ENCODE peak calls at places on chromosome 17, in four cellular contexts. T is GM12878, P is HepG2, C is WTC11. O is an unnamed sample.

GRCh38 chr17:79647456-79647915 is 36.6 kb upstream of the RBFOX3 start:
- DNase-seq in T (no peak), P (no peak), C (no peak), O (no peak)

GRCh38 chr17:61904094-61904710 is 23.6 kb downstream of the INTS2 start:
- DNase-seq in P (no peak), C (no peak), T (peak), O (no peak)

GRCh38 chr17:59521465-59522126 is 43.8 kb upstream of the DHX40 start:
- DNase-seq in T (peak), C (peak), P (peak), O (peak)

GRCh38 chr17:34423978-34424813 is 61.2 kb upstream of the CCL1 start:
- DNase-seq in T (no peak), C (peak), P (no peak), O (no peak)

GRCh38 chr17:8041980-8042379 is 3.1 kb downstream of the ALOX15B start:
- DNase-seq in P (no peak), C (no peak), T (no peak), O (no peak)

GRCh38 chr17:42744806-42745617 is at the start of gene EZH1:
- DNase-seq in T (peak), P (peak), C (peak), O (peak)

GRCh38 chr17:62824290-62825135 is 16.4 kb upstream of the MARCHF10 start:
- DNase-seq in T (no peak), C (no peak), P (peak), O (no peak)

GRCh38 chr17:81999587-81999974 is 22.2 kb downstream of the ASPSCR1 start:
- DNase-seq in P (peak), T (no peak), C (no peak), O (no peak)

GRCh38 chr17:16322636-16323035 is 30.6 kb downstream of the CENPV start:
- DNase-seq in P (no peak), C (no peak), T (no peak), O (no peak)

GRCh38 chr17:68768804-68769203 is 167.6 kb upstream of the FAM20A start:
- DNase-seq in T (no peak), P (no peak), C (no peak), O (no peak)

GRCh38 chr17:49290690-49291326 is 60.2 kb upstream of the PHOSPHO1 start:
- DNase-seq in T (no peak), P (peak), C (no peak), O (peak)

GRCh38 chr17:28528329-28529011 is 22.3 kb downstream of the FOXN1 start:
- DNase-seq in P (no peak), C (no peak), T (no peak), O (peak)

GRCh38 chr17:19271751-19272357 is 34.7 kb downstream of the EPN2 start:
- DNase-seq in T (no peak), C (no peak), P (no peak), O (no peak)

GRCh38 chr17:28827672-28828071 is 14.9 kb downstream of the FAM222B start:
- DNase-seq in C (no peak), T (no peak), P (no peak), O (peak)

GRCh38 chr17:73359987-73360410 is 48.2 kb upstream of the CDC42EP4 start:
- DNase-seq in C (peak), T (no peak), P (peak), O (no peak)

GRCh38 chr17:64641499-64641898 is 20.6 kb downstream of the SMURF2 start:
- DNase-seq in T (no peak), C (no peak), P (no peak), O (peak)

GRCh38 chr17:79220715-79221291 is 146.2 kb downstream of the ENGASE start:
- DNase-seq in C (peak), T (no peak), P (no peak), O (peak)

GRCh38 chr17:79095345-79096055 is 20.9 kb downstream of the ENGASE start:
- DNase-seq in P (no peak), C (no peak), T (no peak), O (no peak)

GRCh38 chr17:19301274-19301946 is 61.1 kb downstream of the B9D1 start:
- DNase-seq in P (no peak), C (no peak), T (no peak), O (no peak)

GRCh38 chr17:78129385-78130079 is 977 bp upstream of the TMC6 start:
- DNase-seq in T (no peak), P (no peak), C (no peak), O (no peak)

GRCh38 chr17:52181842-52182241 is 23.3 kb upstream of the CA10 start:
- DNase-seq in C (no peak), T (no peak), P (no peak), O (no peak)

GRCh38 chr17:49469831-49470568 is 25.1 kb upstream of the NGFR start:
- DNase-seq in T (no peak), P (no peak), C (peak), O (no peak)

GRCh38 chr17:81733507-81734404 is 21.7 kb downstream of the SLC25A10 start:
- DNase-seq in C (peak), T (no peak), P (peak), O (peak)

GRCh38 chr17:36722121-36722902 is 120.9 kb downstream of the MRM1 start:
- DNase-seq in P (no peak), C (peak), T (no peak), O (peak)

GRCh38 chr17:15951368-15952047 is 6.6 kb downstream of the ADORA2B start:
- DNase-seq in P (no peak), T (no peak), C (no peak), O (no peak)

GRCh38 chr17:31095239-31096105 is 695 bp downstream of the NF1 start:
- DNase-seq in T (no peak), P (peak), C (peak), O (peak)

GRCh38 chr17:75778861-75779249 is 5.8 kb upstream of the UNK start:
- DNase-seq in T (no peak), C (peak), P (peak), O (no peak)

GRCh38 chr17:31843382-31843780 is 15.7 kb downstream of the COPRS start:
- DNase-seq in C (no peak), T (no peak), P (no peak), O (no peak)

GRCh38 chr17:34579017-34579946 is at the start of gene TMEM132E:
- DNase-seq in P (no peak), T (no peak), C (peak), O (no peak)

GRCh38 chr17:310111-311010 is 42.2 kb downstream of the RPH3AL start:
- DNase-seq in P (no peak), T (no peak), C (no peak), O (no peak)

GRCh38 chr17:311119-311848 is 41.3 kb downstream of the RPH3AL start:
- DNase-seq in T (no peak), C (no peak), P (no peak), O (no peak)

GRCh38 chr17:307295-307691 is 45.3 kb downstream of the RPH3AL start:
- DNase-seq in P (no peak), T (no peak), C (no peak), O (no peak)

GRCh38 chr17:307741-308507 is 44.7 kb downstream of the RPH3AL start:
- DNase-seq in P (no peak), C (no peak), T (no peak), O (no peak)

GRCh38 chr17:309361-309888 is 43.2 kb downstream of the RPH3AL start:
- DNase-seq in C (peak), T (no peak), P (peak), O (peak)
- TF ChIP-seq CBFB in C (no peak), T (no peak), P (no peak), O (no peak)

DNA sequence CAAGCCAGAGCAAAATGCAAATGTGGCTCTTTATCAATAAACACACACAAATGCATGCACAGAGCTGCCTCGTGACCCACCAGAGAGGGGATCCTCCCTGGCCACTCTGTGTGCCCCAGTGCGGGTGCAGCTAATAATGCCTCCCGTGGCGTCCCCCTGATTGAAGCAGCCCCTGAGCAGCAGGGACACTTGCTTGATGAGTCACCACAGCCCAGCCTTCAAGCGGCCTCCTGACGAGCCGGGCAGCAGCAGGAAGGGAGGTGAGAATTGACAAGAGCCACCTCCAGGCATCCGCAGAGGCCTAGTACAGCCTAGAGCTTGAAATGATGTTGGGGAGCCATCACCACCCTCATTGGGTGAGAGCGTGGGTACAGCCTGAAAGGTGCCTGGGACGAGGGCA is 143.8 kb downstream of the CCDC182 start:
- DNase-seq in P (no peak), C (no peak), T (no peak), O (no peak)
- TF ChIP-seq CBFB in P (no peak), C (no peak), T (no peak), O (no peak)

GRCh38 chr17:39968731-39969130 is 5.9 kb downstream of the GSDMA start:
- DNase-seq in P (no peak), C (no peak), T (no peak), O (no peak)

GRCh38 chr17:39969375-39969774 is 6.6 kb downstream of the GSDMA start:
- DNase-seq in C (no peak), P (no peak), T (no peak), O (no peak)

GRCh38 chr17:39972271-39972670 is 8.3 kb upstream of the PSMD3 start:
- DNase-seq in C (no peak), P (no peak), T (no peak), O (peak)

GRCh38 chr17:39971076-39971603 is 8.3 kb downstream of the GSDMA start:
- DNase-seq in C (no peak), P (no peak), T (no peak), O (no peak)

DNA sequence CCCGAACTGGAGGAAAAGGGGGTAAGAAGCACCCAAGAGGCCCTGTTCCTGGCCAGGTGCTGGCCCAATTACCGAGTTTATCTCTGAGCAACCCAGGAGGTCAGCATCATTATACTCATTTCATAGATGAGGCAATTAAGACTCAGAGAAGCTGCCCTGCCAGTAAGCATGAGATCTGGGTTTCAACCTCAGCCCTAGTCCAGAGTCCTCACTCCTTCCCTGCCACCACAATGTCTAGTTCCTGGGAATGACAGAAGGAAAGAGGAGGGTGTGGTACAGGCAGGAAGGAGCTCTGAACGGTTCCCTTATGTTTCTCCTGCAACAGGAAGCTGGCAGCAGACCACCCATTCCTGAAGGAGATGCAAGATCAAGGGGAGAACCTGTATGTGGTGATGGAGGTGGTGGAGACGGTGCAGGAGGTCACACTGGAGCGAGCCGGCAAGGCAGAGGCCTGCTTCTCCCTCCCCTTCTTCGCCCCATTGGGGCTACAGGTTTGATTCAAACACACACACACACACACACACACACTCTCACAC is 7.4 kb downstream of the GSDMA start:
- DNase-seq in T (no peak), P (no peak), C (no peak), O (no peak)
- TF ChIP-seq CBFB in T (no peak), P (no peak), C (no peak), O (no peak)

GRCh38 chr17:47678196-47678595 is 15.8 kb upstream of the TBKBP1 start:
- DNase-seq in T (no peak), C (no peak), P (no peak), O (no peak)

GRCh38 chr17:47674503-47674902 is 19.5 kb upstream of the TBKBP1 start:
- DNase-seq in C (no peak), T (no peak), P (no peak), O (no peak)

GRCh38 chr17:47676510-47676909 is 17.5 kb upstream of the TBKBP1 start:
- DNase-seq in C (no peak), T (no peak), P (no peak), O (no peak)

GRCh38 chr17:47676199-47676472 is 17.8 kb upstream of the TBKBP1 start:
- DNase-seq in P (no peak), T (no peak), C (no peak), O (no peak)

GRCh38 chr17:47675380-47676198 is 18.4 kb upstream of the TBKBP1 start:
- DNase-seq in C (no peak), P (no peak), T (no peak), O (no peak)
- TF ChIP-seq CBFB in C (no peak), P (no peak), T (no peak), O (no peak)

GRCh38 chr17:38674013-38674748 is 576 bp downstream of the EPOP start:
- DNase-seq in T (no peak), P (no peak), C (peak), O (peak)

GRCh38 chr17:38673714-38674012 is 1.1 kb downstream of the EPOP start:
- DNase-seq in T (no peak), C (peak), P (no peak), O (no peak)

GRCh38 chr17:38672788-38673713 is 1.7 kb downstream of the EPOP start:
- DNase-seq in P (no peak), C (no peak), T (no peak), O (no peak)

GRCh38 chr17:38669520-38669919 is 5.2 kb downstream of the EPOP start:
- DNase-seq in P (no peak), T (no peak), C (no peak), O (no peak)

DNA sequence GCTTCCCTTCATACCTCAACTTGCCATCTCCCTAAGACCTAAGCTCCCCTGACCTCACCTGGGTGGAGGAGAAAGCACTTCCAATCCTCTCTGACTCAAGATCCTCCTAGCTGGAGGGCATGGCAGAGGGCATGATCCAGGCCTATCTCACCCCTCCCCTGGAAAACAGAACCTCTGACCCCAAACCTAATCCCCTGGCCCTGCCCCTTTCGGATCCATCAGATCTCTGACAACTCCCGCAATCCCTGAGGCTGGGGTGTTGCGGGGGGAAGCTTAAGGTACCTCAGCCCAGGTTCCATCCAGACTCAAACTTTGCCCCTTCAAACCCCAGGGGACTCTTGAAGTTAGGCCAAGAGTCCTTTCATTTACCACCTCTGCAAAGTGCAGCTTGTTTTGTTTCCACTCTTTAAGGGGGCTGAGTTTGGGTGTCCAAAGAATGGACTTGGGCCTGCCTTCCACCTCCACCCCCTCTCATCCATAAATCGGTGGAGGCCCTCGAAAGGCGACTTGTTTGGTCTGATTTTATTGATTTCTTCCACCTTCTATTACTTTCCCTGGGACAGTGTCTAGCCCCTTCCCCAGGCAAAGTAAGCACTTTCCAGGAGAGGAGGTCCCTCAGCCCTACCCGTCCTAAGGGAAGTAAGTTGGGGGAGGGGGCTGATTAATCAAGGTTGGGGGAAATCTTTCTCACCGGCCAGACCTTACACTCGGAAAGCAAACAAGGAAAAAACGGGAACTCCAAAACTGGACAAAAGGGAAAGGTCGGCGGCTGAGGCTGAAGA is 2.6 kb downstream of the EPOP start:
- DNase-seq in C (no peak), P (no peak), T (no peak), O (no peak)
- TF ChIP-seq CBFB in C (no peak), P (no peak), T (no peak), O (no peak)

O was measured in K562.